ENCODE peak calls at places on chromosomes 12 and 14, in eight cellular contexts. One of them, this sample, is unnamed. For H3K4me1, the result is how much of the 10 kb centered on the place peaks cover.

GRCh38 chr12:125053821-125054220 is 11.4 kb upstream of the AACS start:
- DNase-seq in tibial artery: no peak
- DNase-seq in left lung: no peak
- DNase-seq in neural progenitor cell: no peak
- DNase-seq in MM.1S: no peak
- DNase-seq in CD8-positive, alpha-beta T cell: no peak
- DNase-seq in gastrocnemius medialis: peak
- DNase-seq in neuronal stem cell: no peak
- DNase-seq in this sample: no peak

GRCh38 chr14:95260537-95261440 is 58.9 kb downstream of the CLMN start:
- DNase-seq in gastrocnemius medialis: no peak
- DNase-seq in neuronal stem cell: no peak
- DNase-seq in neural progenitor cell: no peak
- DNase-seq in CD8-positive, alpha-beta T cell: no peak
- DNase-seq in left lung: no peak
- DNase-seq in MM.1S: no peak
- DNase-seq in tibial artery: no peak
- DNase-seq in this sample: no peak

GRCh38 chr12:7501031-7501585 is 2.5 kb downstream of the CD163 start:
- DNase-seq in tibial artery: no peak
- DNase-seq in left lung: no peak
- DNase-seq in neural progenitor cell: no peak
- DNase-seq in gastrocnemius medialis: no peak
- DNase-seq in neuronal stem cell: no peak
- DNase-seq in MM.1S: no peak
- DNase-seq in CD8-positive, alpha-beta T cell: no peak
- DNase-seq in this sample: no peak

GRCh38 chr14:78135450-78135891 is 34.7 kb upstream of the NRXN3 start:
- DNase-seq in tibial artery: no peak
- DNase-seq in MM.1S: no peak
- DNase-seq in left lung: no peak
- DNase-seq in CD8-positive, alpha-beta T cell: no peak
- DNase-seq in gastrocnemius medialis: no peak
- DNase-seq in neural progenitor cell: no peak
- DNase-seq in neuronal stem cell: no peak
- DNase-seq in this sample: no peak

GRCh38 chr12:29578070-29578469 is 80.6 kb upstream of the OVCH1 start:
- DNase-seq in neuronal stem cell: no peak
- DNase-seq in MM.1S: no peak
- DNase-seq in tibial artery: no peak
- DNase-seq in CD8-positive, alpha-beta T cell: no peak
- DNase-seq in left lung: no peak
- DNase-seq in neural progenitor cell: no peak
- DNase-seq in gastrocnemius medialis: no peak
- DNase-seq in this sample: no peak

GRCh38 chr12:40327506-40327905 is 102.7 kb downstream of the LRRK2 start:
- DNase-seq in left lung: no peak
- DNase-seq in neuronal stem cell: no peak
- DNase-seq in MM.1S: no peak
- DNase-seq in CD8-positive, alpha-beta T cell: no peak
- DNase-seq in tibial artery: no peak
- DNase-seq in neural progenitor cell: no peak
- DNase-seq in gastrocnemius medialis: no peak
- DNase-seq in this sample: no peak

GRCh38 chr14:96247031-96247430 is 9.0 kb upstream of the BDKRB1 start:
- DNase-seq in left lung: no peak
- DNase-seq in MM.1S: no peak
- DNase-seq in tibial artery: no peak
- DNase-seq in neuronal stem cell: no peak
- DNase-seq in neural progenitor cell: no peak
- DNase-seq in gastrocnemius medialis: no peak
- DNase-seq in CD8-positive, alpha-beta T cell: no peak
- DNase-seq in this sample: no peak

GRCh38 chr14:55477680-55478079 is 37.3 kb upstream of the TBPL2 start:
- DNase-seq in neural progenitor cell: peak
- DNase-seq in neuronal stem cell: no peak
- DNase-seq in gastrocnemius medialis: no peak
- DNase-seq in CD8-positive, alpha-beta T cell: no peak
- DNase-seq in MM.1S: no peak
- DNase-seq in tibial artery: no peak
- DNase-seq in left lung: no peak
- DNase-seq in this sample: no peak

GRCh38 chr12:46456356-46457334 is 84.1 kb upstream of the SLC38A2 start:
- DNase-seq in tibial artery: no peak
- DNase-seq in neural progenitor cell: no peak
- DNase-seq in CD8-positive, alpha-beta T cell: no peak
- DNase-seq in neuronal stem cell: no peak
- DNase-seq in MM.1S: no peak
- DNase-seq in gastrocnemius medialis: no peak
- DNase-seq in left lung: no peak
- DNase-seq in this sample: no peak

GRCh38 chr12:121697093-121697698 is 15.4 kb upstream of the TMEM120B start:
- DNase-seq in MM.1S: peak
- DNase-seq in neuronal stem cell: no peak
- DNase-seq in neural progenitor cell: peak
- DNase-seq in gastrocnemius medialis: no peak
- DNase-seq in CD8-positive, alpha-beta T cell: peak
- DNase-seq in left lung: no peak
- DNase-seq in tibial artery: no peak
- DNase-seq in this sample: no peak

GRCh38 chr12:68521321-68521839 is 89.3 kb upstream of the RAP1B start:
- DNase-seq in gastrocnemius medialis: no peak
- DNase-seq in neuronal stem cell: no peak
- DNase-seq in left lung: no peak
- DNase-seq in CD8-positive, alpha-beta T cell: no peak
- DNase-seq in neural progenitor cell: no peak
- DNase-seq in MM.1S: no peak
- DNase-seq in tibial artery: no peak
- DNase-seq in this sample: peak

GRCh38 chr14:75877292-75877691 is 104.5 kb downstream of the TGFB3 start:
- DNase-seq in neural progenitor cell: no peak
- DNase-seq in left lung: no peak
- DNase-seq in MM.1S: no peak
- DNase-seq in CD8-positive, alpha-beta T cell: no peak
- DNase-seq in gastrocnemius medialis: no peak
- DNase-seq in tibial artery: no peak
- DNase-seq in neuronal stem cell: no peak
- DNase-seq in this sample: no peak

GRCh38 chr14:65462411-65462810 is 49.9 kb downstream of the FUT8 start:
- DNase-seq in MM.1S: no peak
- DNase-seq in left lung: no peak
- DNase-seq in neural progenitor cell: no peak
- DNase-seq in gastrocnemius medialis: no peak
- DNase-seq in tibial artery: no peak
- DNase-seq in CD8-positive, alpha-beta T cell: no peak
- DNase-seq in neuronal stem cell: no peak
- DNase-seq in this sample: no peak

GRCh38 chr12:91388573-91388972 is 206.0 kb upstream of the DCN start:
- DNase-seq in neural progenitor cell: no peak
- DNase-seq in left lung: no peak
- DNase-seq in tibial artery: no peak
- DNase-seq in MM.1S: no peak
- DNase-seq in gastrocnemius medialis: no peak
- DNase-seq in CD8-positive, alpha-beta T cell: no peak
- DNase-seq in neuronal stem cell: no peak
- DNase-seq in this sample: no peak

GRCh38 chr14:89158701-89159100 is 258.3 kb downstream of the FOXN3 start:
- DNase-seq in MM.1S: no peak
- DNase-seq in left lung: no peak
- DNase-seq in neural progenitor cell: no peak
- DNase-seq in neuronal stem cell: no peak
- DNase-seq in CD8-positive, alpha-beta T cell: no peak
- DNase-seq in tibial artery: no peak
- DNase-seq in gastrocnemius medialis: no peak
- DNase-seq in this sample: no peak

GRCh38 chr14:58245562-58245961 is 919 bp downstream of the PSMA3 start:
- DNase-seq in gastrocnemius medialis: no peak
- DNase-seq in tibial artery: no peak
- DNase-seq in MM.1S: no peak
- DNase-seq in left lung: no peak
- DNase-seq in CD8-positive, alpha-beta T cell: no peak
- DNase-seq in neuronal stem cell: no peak
- DNase-seq in neural progenitor cell: no peak
- DNase-seq in this sample: no peak

GRCh38 chr12:70607107-70607506 is 30.1 kb downstream of the PTPRB start:
- DNase-seq in tibial artery: no peak
- DNase-seq in neural progenitor cell: no peak
- DNase-seq in gastrocnemius medialis: no peak
- DNase-seq in MM.1S: no peak
- DNase-seq in left lung: no peak
- DNase-seq in neuronal stem cell: no peak
- DNase-seq in CD8-positive, alpha-beta T cell: no peak
- DNase-seq in this sample: no peak

GRCh38 chr14:97532052-97532451 is 734.9 kb downstream of the VRK1 start:
- DNase-seq in tibial artery: no peak
- DNase-seq in neuronal stem cell: no peak
- DNase-seq in gastrocnemius medialis: no peak
- DNase-seq in neural progenitor cell: no peak
- DNase-seq in left lung: no peak
- DNase-seq in MM.1S: no peak
- DNase-seq in CD8-positive, alpha-beta T cell: no peak
- DNase-seq in this sample: no peak

GRCh38 chr14:97634786-97635185 is 837.6 kb downstream of the VRK1 start:
- DNase-seq in gastrocnemius medialis: no peak
- DNase-seq in tibial artery: no peak
- DNase-seq in CD8-positive, alpha-beta T cell: peak
- DNase-seq in neuronal stem cell: no peak
- DNase-seq in MM.1S: no peak
- DNase-seq in left lung: no peak
- DNase-seq in neural progenitor cell: peak
- DNase-seq in this sample: no peak

GRCh38 chr12:85000766-85001165 is 35.3 kb downstream of the TSPAN19 start:
- DNase-seq in left lung: no peak
- DNase-seq in neuronal stem cell: no peak
- DNase-seq in MM.1S: no peak
- DNase-seq in CD8-positive, alpha-beta T cell: no peak
- DNase-seq in gastrocnemius medialis: no peak
- DNase-seq in neural progenitor cell: no peak
- DNase-seq in tibial artery: no peak
- DNase-seq in this sample: no peak

GRCh38 chr14:54653764-54654469 is 87.0 kb downstream of the SAMD4A start:
- DNase-seq in neuronal stem cell: no peak
- DNase-seq in gastrocnemius medialis: peak
- DNase-seq in neural progenitor cell: peak
- DNase-seq in tibial artery: peak
- DNase-seq in left lung: no peak
- DNase-seq in CD8-positive, alpha-beta T cell: no peak
- DNase-seq in MM.1S: no peak
- DNase-seq in this sample: peak

GRCh38 chr14:98984719-98985041 is 287.3 kb downstream of the BCL11B start:
- DNase-seq in CD8-positive, alpha-beta T cell: peak
- DNase-seq in neuronal stem cell: no peak
- DNase-seq in gastrocnemius medialis: no peak
- DNase-seq in left lung: no peak
- DNase-seq in neural progenitor cell: no peak
- DNase-seq in tibial artery: no peak
- DNase-seq in MM.1S: no peak
- DNase-seq in this sample: no peak

GRCh38 chr12:107759410-107759809 is 1.5 kb downstream of the PRDM4 start:
- DNase-seq in left lung: no peak
- DNase-seq in CD8-positive, alpha-beta T cell: no peak
- DNase-seq in gastrocnemius medialis: no peak
- DNase-seq in tibial artery: no peak
- DNase-seq in MM.1S: peak
- DNase-seq in neural progenitor cell: peak
- DNase-seq in neuronal stem cell: no peak
- DNase-seq in this sample: peak

GRCh38 chr14:101358320-101358569 is 203.1 kb upstream of the DIO3 start:
- DNase-seq in gastrocnemius medialis: no peak
- DNase-seq in neuronal stem cell: no peak
- DNase-seq in CD8-positive, alpha-beta T cell: no peak
- DNase-seq in tibial artery: no peak
- DNase-seq in left lung: no peak
- DNase-seq in MM.1S: no peak
- DNase-seq in neural progenitor cell: no peak
- DNase-seq in this sample: no peak
- H3K4me1 ChIP-seq in gastrocnemius medialis: under half
- H3K4me1 ChIP-seq in neuronal stem cell: under half
- H3K4me1 ChIP-seq in CD8-positive, alpha-beta T cell: under half
- H3K4me1 ChIP-seq in tibial artery: under half
- H3K4me1 ChIP-seq in left lung: under half
- H3K4me1 ChIP-seq in MM.1S: under half
- H3K4me1 ChIP-seq in neural progenitor cell: under half
- H3K4me1 ChIP-seq in this sample: under half

GRCh38 chr12:11795910-11796459 is 146.5 kb downstream of the ETV6 start:
- DNase-seq in neuronal stem cell: peak
- DNase-seq in gastrocnemius medialis: no peak
- DNase-seq in left lung: no peak
- DNase-seq in MM.1S: no peak
- DNase-seq in neural progenitor cell: peak
- DNase-seq in CD8-positive, alpha-beta T cell: no peak
- DNase-seq in tibial artery: no peak
- DNase-seq in this sample: no peak
- H3K4me1 ChIP-seq in neuronal stem cell: under half
- H3K4me1 ChIP-seq in gastrocnemius medialis: half or more
- H3K4me1 ChIP-seq in left lung: half or more
- H3K4me1 ChIP-seq in MM.1S: under half
- H3K4me1 ChIP-seq in neural progenitor cell: under half
- H3K4me1 ChIP-seq in CD8-positive, alpha-beta T cell: under half
- H3K4me1 ChIP-seq in tibial artery: under half
- H3K4me1 ChIP-seq in this sample: half or more

DNA sequence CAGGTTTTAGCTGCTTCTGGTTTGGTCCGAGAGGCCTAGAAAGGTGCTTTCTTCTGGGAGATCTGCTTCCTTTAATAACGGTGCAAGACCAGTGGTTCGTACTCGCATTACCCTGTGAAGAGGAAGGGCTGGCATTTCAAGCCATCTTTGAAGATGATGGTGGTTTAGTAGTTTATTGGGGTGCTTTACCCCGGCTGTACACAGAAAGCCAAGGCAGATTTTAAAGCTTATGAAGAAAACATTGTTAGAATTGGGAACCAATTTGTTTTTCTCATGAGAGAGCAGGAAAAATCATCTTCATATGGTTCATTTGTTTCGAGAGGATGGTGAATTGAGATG is 3.6 kb downstream of the CCND2 start:
- DNase-seq in left lung: no peak
- DNase-seq in CD8-positive, alpha-beta T cell: no peak
- DNase-seq in MM.1S: no peak
- DNase-seq in neuronal stem cell: no peak
- DNase-seq in tibial artery: no peak
- DNase-seq in neural progenitor cell: no peak
- DNase-seq in gastrocnemius medialis: no peak
- DNase-seq in this sample: no peak
- H3K4me1 ChIP-seq in left lung: half or more
- H3K4me1 ChIP-seq in CD8-positive, alpha-beta T cell: half or more
- H3K4me1 ChIP-seq in MM.1S: under half
- H3K4me1 ChIP-seq in neuronal stem cell: under half
- H3K4me1 ChIP-seq in tibial artery: under half
- H3K4me1 ChIP-seq in neural progenitor cell: under half
- H3K4me1 ChIP-seq in gastrocnemius medialis: under half
- H3K4me1 ChIP-seq in this sample: half or more

DNA sequence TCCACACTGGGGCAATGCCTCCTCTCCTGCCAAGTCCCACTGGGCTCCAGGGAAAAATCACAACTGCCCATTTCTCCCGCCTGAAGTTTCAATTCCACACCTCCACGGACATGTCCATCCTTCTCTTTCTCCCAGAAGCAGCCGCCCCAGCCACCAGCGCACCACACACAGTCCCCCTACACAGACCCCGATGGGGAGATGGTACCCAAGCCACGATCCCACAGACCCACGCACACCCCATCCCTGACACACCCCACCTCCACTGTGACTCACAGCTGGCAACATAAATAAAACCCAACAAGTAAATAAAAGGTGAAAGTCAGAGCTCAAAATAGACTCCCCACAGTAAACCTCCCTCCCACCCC is 2.6 kb downstream of the MSI1 start:
- DNase-seq in left lung: no peak
- DNase-seq in neural progenitor cell: no peak
- DNase-seq in neuronal stem cell: no peak
- DNase-seq in tibial artery: no peak
- DNase-seq in MM.1S: no peak
- DNase-seq in gastrocnemius medialis: no peak
- DNase-seq in CD8-positive, alpha-beta T cell: no peak
- DNase-seq in this sample: no peak
- H3K4me1 ChIP-seq in left lung: under half
- H3K4me1 ChIP-seq in neural progenitor cell: half or more
- H3K4me1 ChIP-seq in neuronal stem cell: half or more
- H3K4me1 ChIP-seq in tibial artery: under half
- H3K4me1 ChIP-seq in MM.1S: under half
- H3K4me1 ChIP-seq in gastrocnemius medialis: under half
- H3K4me1 ChIP-seq in CD8-positive, alpha-beta T cell: under half
- H3K4me1 ChIP-seq in this sample: under half

This sample was measured in adrenal gland.